ENCODE peak calls at places on chromosomes 11 and 22, in nine cellular contexts. Q is adipocyte, D is hepatocyte, U is SJSA1, E is A549, N is IMR-90, T is breast epithelium, R is colonic mucosa, W is bronchial epithelial cell. K is an unnamed sample.

GRCh38 chr11:25702417-25702816 is 629.5 kb upstream of the ANO3 start:
- DNase-seq in Q (no peak), D (no peak), U (no peak), E (no peak), N (no peak), T (no peak), R (no peak), W (no peak), K (no peak)

GRCh38 chr22:44497218-44497903 is 672 bp downstream of the RTL6 start:
- DNase-seq in Q (no peak), D (peak; percentile 41), U (no peak), E (no peak), N (peak; percentile 34), T (no peak), R (no peak), W (no peak), K (peak; percentile 26)

GRCh38 chr11:48150213-48150612 is 66.4 kb upstream of the OR4B1 start:
- DNase-seq in Q (peak; percentile 4), D (no peak), U (no peak), E (no peak), N (peak; percentile 63), T (no peak), R (peak; percentile 74), W (peak; percentile 83), K (peak; percentile 82)

GRCh38 chr22:35399114-35399677 is 744 bp upstream of the MCM5 start:
- DNase-seq in Q (no peak), D (no peak), U (no peak), E (no peak), N (no peak), T (no peak), R (no peak), W (no peak), K (no peak)

GRCh38 chr22:29167032-29167911 is 38.4 kb upstream of the EMID1 start:
- DNase-seq in Q (no peak), D (no peak), U (no peak), E (no peak), N (no peak), T (no peak), R (no peak), W (no peak), K (no peak)

GRCh38 chr11:9316334-9316733 is 1.9 kb upstream of the TMEM41B start:
- DNase-seq in Q (no peak), D (no peak), U (no peak), E (no peak), N (no peak), T (no peak), R (no peak), W (no peak), K (no peak)

GRCh38 chr22:35425971-35426800 is 26.2 kb downstream of the MCM5 start:
- DNase-seq in Q (peak; percentile 52), D (peak; percentile 19), U (no peak), E (no peak), N (peak; percentile 38), T (no peak), R (no peak), W (peak; percentile 51), K (no peak)

GRCh38 chr11:118230088-118230487 is 5.3 kb upstream of the JAML start:
- DNase-seq in Q (no peak), D (no peak), U (no peak), E (no peak), N (no peak), T (no peak), R (no peak), W (no peak), K (no peak)

GRCh38 chr11:115377882-115378296 is 126.3 kb downstream of the CADM1 start:
- DNase-seq in Q (no peak), D (no peak), U (no peak), E (peak; percentile 68), N (peak; percentile 60), T (no peak), R (no peak), W (peak; percentile 86), K (no peak)

GRCh38 chr11:110908401-110909106 is 196.3 kb upstream of the ARHGAP20 start:
- DNase-seq in Q (peak; percentile 75), D (peak; percentile 53), U (no peak), E (peak; percentile 8), N (peak; percentile 94), T (no peak), R (no peak), W (peak; percentile 97), K (peak; percentile 74)

GRCh38 chr11:27447288-27447914 is 25.2 kb downstream of the LGR4 start:
- DNase-seq in Q (no peak), D (no peak), U (no peak), E (no peak), N (no peak), T (no peak), R (no peak), W (peak; percentile 85), K (peak; percentile 61)

GRCh38 chr11:71498091-71498490 is 29.0 kb upstream of the KRTAP5-7 start:
- DNase-seq in Q (no peak), D (no peak), U (no peak), E (no peak), N (no peak), T (no peak), R (no peak), W (no peak), K (no peak)

GRCh38 chr22:48953830-48954229 is 873.8 kb downstream of the BRD1 start:
- DNase-seq in Q (no peak), D (no peak), U (peak; percentile 22), E (no peak), N (no peak), T (no peak), R (peak; percentile 2), W (no peak), K (no peak)

GRCh38 chr11:26079966-26080365 is 252.0 kb upstream of the ANO3 start:
- DNase-seq in Q (no peak), D (no peak), U (no peak), E (no peak), N (no peak), T (no peak), R (no peak), W (peak; percentile 21), K (no peak)

GRCh38 chr11:11117730-11118129 is 235.3 kb downstream of the CSNK2A3 start:
- DNase-seq in Q (no peak), D (no peak), U (no peak), E (no peak), N (no peak), T (no peak), R (no peak), W (no peak), K (no peak)

GRCh38 chr11:104422320-104422944 is 258.5 kb upstream of the PDGFD start:
- DNase-seq in Q (no peak), D (no peak), U (no peak), E (no peak), N (no peak), T (no peak), R (no peak), W (no peak), K (no peak)

GRCh38 chr11:9600166-9600565 is 26.7 kb downstream of the WEE1 start:
- DNase-seq in Q (no peak), D (no peak), U (no peak), E (no peak), N (no peak), T (no peak), R (no peak), W (no peak), K (no peak)

GRCh38 chr11:3161309-3161708 is 3.8 kb downstream of the OSBPL5 start:
- DNase-seq in Q (peak; percentile 27), D (no peak), U (no peak), E (no peak), N (no peak), T (no peak), R (no peak), W (no peak), K (no peak)
- H3K4me3 ChIP-seq in Q (peak overlapping the region; percentile 70), D (no peak overlapping the region), U (no peak overlapping the region), E (no peak overlapping the region), N (no peak overlapping the region), T (peak overlapping the region; percentile 55), R (no peak overlapping the region), W (no peak overlapping the region), K (no peak overlapping the region)

GRCh38 chr11:45932217-45932616 is 9.8 kb downstream of the LARGE2 start:
- DNase-seq in Q (no peak), D (no peak), U (peak; percentile 28), E (no peak), N (no peak), T (no peak), R (no peak), W (no peak), K (no peak)
- H3K4me3 ChIP-seq in Q (no peak overlapping the region), D (no peak overlapping the region), U (no peak overlapping the region), E (no peak overlapping the region), N (no peak overlapping the region), T (peak overlapping the region; percentile 21), R (no peak overlapping the region), W (no peak overlapping the region), K (no peak overlapping the region)

DNA sequence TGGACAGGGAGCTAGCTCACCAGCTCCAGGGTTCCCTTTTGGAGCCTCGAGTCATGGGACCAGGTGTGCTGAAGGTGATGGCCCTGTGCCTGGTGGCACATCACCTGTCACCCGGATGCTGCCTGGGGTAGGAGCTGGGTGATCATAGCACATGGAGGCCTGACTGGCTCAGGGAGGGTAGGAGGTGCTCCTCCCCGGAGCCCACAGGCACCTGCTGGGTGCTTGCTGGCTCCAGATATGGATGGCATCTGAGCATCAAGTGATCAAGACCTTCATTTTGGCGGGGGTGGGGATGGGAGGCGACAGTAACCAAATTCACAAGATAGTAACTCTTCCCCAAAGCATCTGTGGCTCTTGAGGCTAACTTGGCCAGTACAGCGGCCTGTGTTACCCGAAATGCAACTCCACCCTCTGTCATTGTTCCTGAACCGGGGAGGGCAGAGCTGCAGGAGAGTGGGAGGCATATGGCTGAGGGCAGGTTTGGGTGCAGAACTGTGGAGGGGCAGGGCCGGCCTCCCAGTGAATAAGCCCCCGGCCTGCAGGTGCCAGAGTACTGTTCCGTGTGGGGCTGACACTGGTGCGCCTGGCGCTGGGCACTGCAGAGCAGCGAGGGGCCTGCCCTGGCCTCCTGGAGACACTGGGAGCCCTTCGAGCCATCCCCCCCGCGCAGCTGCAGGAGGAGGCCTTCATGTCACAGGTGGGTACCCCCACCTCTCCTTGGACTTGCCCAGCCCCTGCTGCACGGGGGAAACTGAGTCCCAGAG is 4.7 kb downstream of the TBC1D10C start:
- DNase-seq in Q (no peak), D (no peak), U (no peak), E (no peak), N (no peak), T (no peak), R (no peak), W (no peak), K (no peak)
- H3K4me3 ChIP-seq in Q (no peak overlapping the region), D (no peak overlapping the region), U (no peak overlapping the region), E (no peak overlapping the region), N (no peak overlapping the region), T (no peak overlapping the region), R (no peak overlapping the region), W (no peak overlapping the region), K (no peak overlapping the region)

DNA sequence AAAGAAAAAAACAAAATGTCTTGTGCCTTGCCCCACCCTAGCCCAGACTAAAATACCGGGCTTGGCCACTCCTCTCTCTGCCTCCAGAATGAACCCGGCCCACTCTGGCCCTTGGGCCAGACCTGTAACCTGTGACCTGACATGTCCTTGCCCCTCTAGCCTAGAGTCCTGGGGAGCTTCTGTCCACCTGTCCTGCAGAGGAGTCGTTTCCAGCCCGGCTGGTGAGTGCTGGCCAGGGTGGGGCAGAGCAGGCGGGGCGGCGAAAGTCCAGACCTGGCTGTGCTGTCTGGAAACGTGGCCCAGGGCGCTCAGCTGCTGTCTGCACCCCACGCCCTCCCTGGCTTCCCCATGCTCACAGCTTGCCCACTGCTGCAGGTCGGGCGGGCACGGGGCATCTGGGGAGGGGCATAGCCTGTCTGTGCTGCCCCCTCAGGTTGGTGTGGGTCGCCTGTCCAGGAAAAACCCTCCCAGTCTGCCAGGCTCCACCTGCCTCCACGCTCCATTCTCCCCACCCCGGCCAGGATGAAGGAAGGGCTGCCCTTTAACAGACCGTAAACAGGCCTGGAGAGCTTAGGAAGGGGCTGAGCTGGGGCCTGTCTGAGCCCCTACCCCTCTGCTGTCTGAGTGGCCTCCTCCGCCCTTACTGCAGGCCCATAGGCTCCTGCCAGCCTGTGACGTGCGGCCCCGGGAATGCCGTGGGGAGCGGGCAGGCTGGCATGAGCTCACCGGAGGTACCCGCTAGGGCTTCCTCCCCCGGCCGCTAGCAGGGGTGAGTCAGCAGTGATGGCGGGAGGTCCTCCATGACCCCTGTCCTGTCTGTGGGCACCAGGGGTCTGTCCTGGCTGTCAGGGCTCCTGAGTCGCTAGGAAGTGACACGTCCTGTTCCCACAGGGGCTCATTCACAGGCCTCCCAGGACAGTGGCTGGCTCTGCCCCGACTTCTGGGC is 1.9 kb downstream of the CD151 start:
- DNase-seq in Q (peak; percentile 93), D (peak; percentile 71), U (peak; percentile 88), E (peak; percentile 95), N (peak; percentile 69), T (peak; percentile 92), R (peak; percentile 85), W (peak; percentile 89), K (peak; percentile 61)
- H3K4me3 ChIP-seq in Q (peak overlapping the region; percentile 87), D (no peak overlapping the region), U (peak overlapping the region; percentile 0), E (peak overlapping the region; percentile 86), N (peak overlapping the region; percentile 16), T (peak overlapping the region; percentile 79), R (peak overlapping the region; percentile 77), W (peak overlapping the region; percentile 16), K (peak overlapping the region; percentile 38)